ENCODE peak calls at places on chromosomes 1 and 21, in eight cellular contexts. One of them, this sample, is unnamed.

GRCh38 chr1:20439282-20439681 is 46.7 kb downstream of the CAMK2N1 start:
- DNase-seq in HEK293T: no peak
- DNase-seq in stimulated activated CD4-positive, alpha-beta T cell treated with anti-CD3 and anti-CD28 coated beads, TNF-alpha, amount 100 ng/mL, for 4 hours: no peak
- DNase-seq in substantia nigra: no peak
- DNase-seq in AG10803: peak
- DNase-seq in epithelial cell of proximal tubule: no peak
- DNase-seq in endodermal cell: peak
- DNase-seq in KG1: no peak
- DNase-seq in this sample: no peak

GRCh38 chr1:241411056-241411775 is 54.2 kb upstream of the RGS7 start:
- DNase-seq in HEK293T: no peak
- DNase-seq in stimulated activated CD4-positive, alpha-beta T cell treated with anti-CD3 and anti-CD28 coated beads, TNF-alpha, amount 100 ng/mL, for 4 hours: no peak
- DNase-seq in substantia nigra: no peak
- DNase-seq in AG10803: peak
- DNase-seq in epithelial cell of proximal tubule: peak
- DNase-seq in endodermal cell: no peak
- DNase-seq in KG1: no peak
- DNase-seq in this sample: no peak

GRCh38 chr1:239361403-239361802 is 25.0 kb upstream of the CHRM3 start:
- DNase-seq in HEK293T: no peak
- DNase-seq in stimulated activated CD4-positive, alpha-beta T cell treated with anti-CD3 and anti-CD28 coated beads, TNF-alpha, amount 100 ng/mL, for 4 hours: no peak
- DNase-seq in substantia nigra: no peak
- DNase-seq in AG10803: peak
- DNase-seq in epithelial cell of proximal tubule: peak
- DNase-seq in endodermal cell: no peak
- DNase-seq in KG1: no peak
- DNase-seq in this sample: no peak

GRCh38 chr1:181062800-181063428 is 25.6 kb upstream of the IER5 start:
- DNase-seq in HEK293T: no peak
- DNase-seq in stimulated activated CD4-positive, alpha-beta T cell treated with anti-CD3 and anti-CD28 coated beads, TNF-alpha, amount 100 ng/mL, for 4 hours: no peak
- DNase-seq in substantia nigra: no peak
- DNase-seq in AG10803: peak
- DNase-seq in epithelial cell of proximal tubule: no peak
- DNase-seq in endodermal cell: no peak
- DNase-seq in KG1: peak
- DNase-seq in this sample: no peak

GRCh38 chr1:45629035-45629434 is 5.2 kb upstream of the CCDC17 start:
- DNase-seq in HEK293T: no peak
- DNase-seq in stimulated activated CD4-positive, alpha-beta T cell treated with anti-CD3 and anti-CD28 coated beads, TNF-alpha, amount 100 ng/mL, for 4 hours: no peak
- DNase-seq in substantia nigra: no peak
- DNase-seq in AG10803: no peak
- DNase-seq in epithelial cell of proximal tubule: no peak
- DNase-seq in endodermal cell: no peak
- DNase-seq in KG1: no peak
- DNase-seq in this sample: no peak

GRCh38 chr1:161001537-161001936 is 19.4 kb downstream of the F11R start:
- DNase-seq in HEK293T: no peak
- DNase-seq in stimulated activated CD4-positive, alpha-beta T cell treated with anti-CD3 and anti-CD28 coated beads, TNF-alpha, amount 100 ng/mL, for 4 hours: no peak
- DNase-seq in substantia nigra: no peak
- DNase-seq in AG10803: no peak
- DNase-seq in epithelial cell of proximal tubule: no peak
- DNase-seq in endodermal cell: no peak
- DNase-seq in KG1: no peak
- DNase-seq in this sample: no peak

GRCh38 chr1:160827418-160827817 is 31.4 kb downstream of the LY9 start:
- DNase-seq in HEK293T: no peak
- DNase-seq in stimulated activated CD4-positive, alpha-beta T cell treated with anti-CD3 and anti-CD28 coated beads, TNF-alpha, amount 100 ng/mL, for 4 hours: no peak
- DNase-seq in substantia nigra: no peak
- DNase-seq in AG10803: peak
- DNase-seq in epithelial cell of proximal tubule: no peak
- DNase-seq in endodermal cell: no peak
- DNase-seq in KG1: no peak
- DNase-seq in this sample: no peak

GRCh38 chr1:234987415-234988159 is 141.1 kb downstream of the TOMM20 start:
- DNase-seq in HEK293T: no peak
- DNase-seq in stimulated activated CD4-positive, alpha-beta T cell treated with anti-CD3 and anti-CD28 coated beads, TNF-alpha, amount 100 ng/mL, for 4 hours: no peak
- DNase-seq in substantia nigra: no peak
- DNase-seq in AG10803: peak
- DNase-seq in epithelial cell of proximal tubule: no peak
- DNase-seq in endodermal cell: peak
- DNase-seq in KG1: no peak
- DNase-seq in this sample: no peak

GRCh38 chr21:42295845-42296244 is 19.4 kb downstream of the TFF3 start:
- DNase-seq in HEK293T: no peak
- DNase-seq in stimulated activated CD4-positive, alpha-beta T cell treated with anti-CD3 and anti-CD28 coated beads, TNF-alpha, amount 100 ng/mL, for 4 hours: no peak
- DNase-seq in substantia nigra: no peak
- DNase-seq in AG10803: no peak
- DNase-seq in epithelial cell of proximal tubule: no peak
- DNase-seq in endodermal cell: no peak
- DNase-seq in KG1: no peak
- DNase-seq in this sample: no peak

GRCh38 chr1:119713039-119713537 is 1.4 kb downstream of the PHGDH start:
- DNase-seq in HEK293T: peak
- DNase-seq in stimulated activated CD4-positive, alpha-beta T cell treated with anti-CD3 and anti-CD28 coated beads, TNF-alpha, amount 100 ng/mL, for 4 hours: no peak
- DNase-seq in substantia nigra: peak
- DNase-seq in AG10803: peak
- DNase-seq in epithelial cell of proximal tubule: no peak
- DNase-seq in endodermal cell: peak
- DNase-seq in KG1: peak
- DNase-seq in this sample: no peak

GRCh38 chr1:118902299-118903270 is 85.6 kb downstream of the TBX15 start:
- DNase-seq in HEK293T: no peak
- DNase-seq in stimulated activated CD4-positive, alpha-beta T cell treated with anti-CD3 and anti-CD28 coated beads, TNF-alpha, amount 100 ng/mL, for 4 hours: no peak
- DNase-seq in substantia nigra: no peak
- DNase-seq in AG10803: peak
- DNase-seq in epithelial cell of proximal tubule: peak
- DNase-seq in endodermal cell: no peak
- DNase-seq in KG1: no peak
- DNase-seq in this sample: no peak

This sample was measured in activated T-helper 9 cell treated with anti-CD3 and anti-CD28 coated beads, Interleukin-2, amount 50 U/mL, for 16 hours.